ENCODE peak calls at places on chromosomes 3 and 15, in five cellular contexts. One of them, this sample, is unnamed.

GRCh38 chr3:76731471-76731870 is 308.4 kb upstream of the ROBO2 start:
- DNase-seq in thoracic aorta: no peak
- DNase-seq in NB4: no peak
- DNase-seq in germinal center: no peak
- DNase-seq in NCI-H2107: no peak
- DNase-seq in this sample: no peak

GRCh38 chr3:184872200-184872599 is 60.2 kb downstream of the VPS8 start:
- DNase-seq in thoracic aorta: no peak
- DNase-seq in NB4: no peak
- DNase-seq in germinal center: no peak
- DNase-seq in NCI-H2107: no peak
- DNase-seq in this sample: no peak

GRCh38 chr3:16890605-16891333 is 6.0 kb downstream of the PLCL2 start:
- DNase-seq in thoracic aorta: no peak
- DNase-seq in NB4: no peak
- DNase-seq in germinal center: no peak
- DNase-seq in NCI-H2107: no peak
- DNase-seq in this sample: no peak

GRCh38 chr3:11698326-11699082 is 54.8 kb upstream of the VGLL4 start:
- DNase-seq in thoracic aorta: no peak
- DNase-seq in NB4: no peak
- DNase-seq in germinal center: no peak
- DNase-seq in NCI-H2107: no peak
- DNase-seq in this sample: no peak

GRCh38 chr15:75454471-75455418 is 3.3 kb upstream of the SIN3A start:
- DNase-seq in thoracic aorta: no peak
- DNase-seq in NB4: peak
- DNase-seq in germinal center: peak
- DNase-seq in NCI-H2107: no peak
- DNase-seq in this sample: peak

GRCh38 chr3:107373896-107374295 is 3.3 kb upstream of the CCDC54 start:
- DNase-seq in thoracic aorta: no peak
- DNase-seq in NB4: no peak
- DNase-seq in germinal center: no peak
- DNase-seq in NCI-H2107: no peak
- DNase-seq in this sample: no peak

GRCh38 chr3:150759319-150759718 is 3.6 kb downstream of the SIAH2 start:
- DNase-seq in thoracic aorta: no peak
- DNase-seq in NB4: no peak
- DNase-seq in germinal center: no peak
- DNase-seq in NCI-H2107: no peak
- DNase-seq in this sample: no peak

GRCh38 chr15:80906159-80906775 is 83.4 kb downstream of the MESD start:
- DNase-seq in thoracic aorta: no peak
- DNase-seq in NB4: no peak
- DNase-seq in germinal center: no peak
- DNase-seq in NCI-H2107: peak
- DNase-seq in this sample: no peak

GRCh38 chr3:122942937-122943827 is 84.4 kb downstream of the SEMA5B start:
- DNase-seq in thoracic aorta: peak
- DNase-seq in NB4: peak
- DNase-seq in germinal center: peak
- DNase-seq in NCI-H2107: peak
- DNase-seq in this sample: peak

GRCh38 chr15:67832031-67832551 is 6.8 kb downstream of the SKOR1 start:
- DNase-seq in thoracic aorta: no peak
- DNase-seq in NB4: peak
- DNase-seq in germinal center: no peak
- DNase-seq in NCI-H2107: no peak
- DNase-seq in this sample: no peak

GRCh38 chr3:12578742-12579141 is 21.9 kb downstream of the MKRN2 start:
- DNase-seq in thoracic aorta: no peak
- DNase-seq in NB4: no peak
- DNase-seq in germinal center: no peak
- DNase-seq in NCI-H2107: no peak
- DNase-seq in this sample: no peak

GRCh38 chr3:38723569-38724391 is 74.3 kb upstream of the SCN5A start:
- DNase-seq in thoracic aorta: no peak
- DNase-seq in NB4: no peak
- DNase-seq in germinal center: no peak
- DNase-seq in NCI-H2107: no peak
- DNase-seq in this sample: no peak

GRCh38 chr3:48624767-48625166 is 3.2 kb upstream of the TMEM89 start:
- DNase-seq in thoracic aorta: no peak
- DNase-seq in NB4: no peak
- DNase-seq in germinal center: no peak
- DNase-seq in NCI-H2107: no peak
- DNase-seq in this sample: no peak

GRCh38 chr3:71127463-71128243 is 455.9 kb downstream of the FOXP1 start:
- DNase-seq in thoracic aorta: no peak
- DNase-seq in NB4: no peak
- DNase-seq in germinal center: no peak
- DNase-seq in NCI-H2107: no peak
- DNase-seq in this sample: no peak

GRCh38 chr15:91385301-91385700 is 285.2 kb downstream of the SV2B start:
- DNase-seq in thoracic aorta: no peak
- DNase-seq in NB4: peak
- DNase-seq in germinal center: no peak
- DNase-seq in NCI-H2107: no peak
- DNase-seq in this sample: no peak

GRCh38 chr15:58081446-58081845 is 15.9 kb upstream of the ALDH1A2 start:
- DNase-seq in thoracic aorta: no peak
- DNase-seq in NB4: no peak
- DNase-seq in germinal center: no peak
- DNase-seq in NCI-H2107: no peak
- DNase-seq in this sample: no peak

GRCh38 chr3:187714404-187714979 is 12.1 kb upstream of the RTP2 start:
- DNase-seq in thoracic aorta: peak
- DNase-seq in NB4: peak
- DNase-seq in germinal center: peak
- DNase-seq in NCI-H2107: peak
- DNase-seq in this sample: no peak

GRCh38 chr3:4736284-4736861 is 242.9 kb upstream of the BHLHE40 start:
- DNase-seq in thoracic aorta: no peak
- DNase-seq in NB4: no peak
- DNase-seq in germinal center: no peak
- DNase-seq in NCI-H2107: no peak
- DNase-seq in this sample: peak

GRCh38 chr3:58642846-58643245 is 23.7 kb downstream of the FAM3D start:
- DNase-seq in thoracic aorta: no peak
- DNase-seq in NB4: no peak
- DNase-seq in germinal center: no peak
- DNase-seq in NCI-H2107: no peak
- DNase-seq in this sample: no peak

GRCh38 chr3:41159581-41160189 is 39.6 kb upstream of the CTNNB1 start:
- DNase-seq in thoracic aorta: no peak
- DNase-seq in NB4: no peak
- DNase-seq in germinal center: no peak
- DNase-seq in NCI-H2107: no peak
- DNase-seq in this sample: no peak

GRCh38 chr3:141181819-141182218 is 49.8 kb upstream of the PXYLP1 start:
- DNase-seq in thoracic aorta: no peak
- DNase-seq in NB4: no peak
- DNase-seq in germinal center: no peak
- DNase-seq in NCI-H2107: no peak
- DNase-seq in this sample: no peak

GRCh38 chr3:166955549-166955948 is 424.5 kb downstream of the ZBBX start:
- DNase-seq in thoracic aorta: no peak
- DNase-seq in NB4: no peak
- DNase-seq in germinal center: no peak
- DNase-seq in NCI-H2107: no peak
- DNase-seq in this sample: no peak

GRCh38 chr15:42085236-42085605 is 9.1 kb downstream of the PLA2G4D start:
- DNase-seq in thoracic aorta: no peak
- DNase-seq in NB4: no peak
- DNase-seq in germinal center: no peak
- DNase-seq in NCI-H2107: no peak
- DNase-seq in this sample: no peak

GRCh38 chr3:14947105-14947885 is at the start of gene NR2C2:
- DNase-seq in thoracic aorta: peak
- DNase-seq in NB4: peak
- DNase-seq in germinal center: peak
- DNase-seq in NCI-H2107: peak
- DNase-seq in this sample: peak

GRCh38 chr15:100723323-100723801 is 121.0 kb downstream of the ASB7 start:
- DNase-seq in thoracic aorta: no peak
- DNase-seq in NB4: no peak
- DNase-seq in germinal center: no peak
- DNase-seq in NCI-H2107: no peak
- DNase-seq in this sample: no peak

This sample was measured in lower lobe of right lung.